ENCODE peak calls at places on chromosomes 1 and 21, in ten cellular contexts. E is NCI-H1105, S is GM20000, P is Peyer's patch, G is stomach, B is left ventricle myocardium inferior, X is DMS153, O is NCI-H345, W is AG10803, Y is H9. K is an unnamed sample.

GRCh38 chr21:44995257-44995941 is 55.6 kb downstream of the SLX9 start:
- DNase-seq in E (no peak), S (no peak), P (no peak), G (no peak), B (no peak), X (no peak), O (no peak), W (no peak), Y (no peak), K (no peak)

GRCh38 chr1:51284487-51284954 is 45.8 kb downstream of the TTC39A start:
- DNase-seq in E (peak), S (peak), P (no peak), G (peak), B (no peak), X (peak), O (peak), W (no peak), Y (no peak), K (peak)

GRCh38 chr1:234509457-234510328 is 30.7 kb upstream of the TARBP1 start:
- DNase-seq in E (no peak), S (no peak), P (no peak), G (no peak), B (no peak), X (no peak), O (peak), W (peak), Y (no peak), K (no peak)

GRCh38 chr1:209875510-209875909 is 47.7 kb downstream of the UTP25 start:
- DNase-seq in E (peak), S (no peak), P (no peak), G (no peak), B (no peak), X (peak), O (peak), W (peak), Y (peak), K (no peak)

GRCh38 chr1:113041569-113042335 is 31.2 kb upstream of the LRIG2 start:
- DNase-seq in E (no peak), S (no peak), P (no peak), G (no peak), B (no peak), X (no peak), O (no peak), W (no peak), Y (no peak), K (no peak)

GRCh38 chr1:24981632-24982007 is 51.5 kb upstream of the RUNX3 start:
- DNase-seq in E (no peak), S (no peak), P (no peak), G (no peak), B (no peak), X (no peak), O (no peak), W (no peak), Y (no peak), K (no peak)

GRCh38 chr1:197156692-197157091 is 10.2 kb upstream of the ASPM start:
- DNase-seq in E (no peak), S (no peak), P (no peak), G (no peak), B (no peak), X (no peak), O (no peak), W (no peak), Y (no peak), K (no peak)

GRCh38 chr1:221822591-221822990 is 80.7 kb upstream of the DUSP10 start:
- DNase-seq in E (no peak), S (no peak), P (no peak), G (no peak), B (no peak), X (no peak), O (no peak), W (no peak), Y (no peak), K (no peak)

GRCh38 chr1:43452789-43453441 is 816 bp downstream of the HYI start:
- DNase-seq in E (no peak), S (no peak), P (peak), G (peak), B (no peak), X (peak), O (peak), W (peak), Y (peak), K (peak)

GRCh38 chr1:116064616-116065015 is 46.6 kb upstream of the MAB21L3 start:
- DNase-seq in E (no peak), S (no peak), P (no peak), G (no peak), B (no peak), X (no peak), O (no peak), W (peak), Y (no peak), K (no peak)

GRCh38 chr1:183515002-183515689 is 42.8 kb downstream of the SMG7 start:
- DNase-seq in E (no peak), S (no peak), P (no peak), G (no peak), B (no peak), X (peak), O (no peak), W (peak), Y (no peak), K (no peak)

GRCh38 chr1:215018555-215018954 is 64.0 kb upstream of the KCNK2 start:
- DNase-seq in E (no peak), S (no peak), P (no peak), G (no peak), B (no peak), X (no peak), O (no peak), W (peak), Y (no peak), K (no peak)

GRCh38 chr1:7372477-7373120 is 398.5 kb upstream of the VAMP3 start:
- DNase-seq in E (no peak), S (no peak), P (no peak), G (no peak), B (no peak), X (no peak), O (no peak), W (no peak), Y (no peak), K (no peak)

GRCh38 chr1:221718391-221719277 is 23.3 kb downstream of the DUSP10 start:
- DNase-seq in E (no peak), S (no peak), P (no peak), G (no peak), B (no peak), X (peak), O (no peak), W (peak), Y (no peak), K (no peak)

GRCh38 chr1:25809929-25810328 is 9.8 kb upstream of the MTFR1L start:
- DNase-seq in E (no peak), S (no peak), P (no peak), G (no peak), B (no peak), X (no peak), O (no peak), W (no peak), Y (no peak), K (no peak)

GRCh38 chr1:163535807-163536206 is 214.1 kb downstream of the NUF2 start:
- DNase-seq in E (peak), S (no peak), P (no peak), G (no peak), B (no peak), X (no peak), O (no peak), W (peak), Y (no peak), K (no peak)

GRCh38 chr1:155084722-155085503 is 6.3 kb downstream of the EFNA3 start:
- DNase-seq in E (peak), S (peak), P (peak), G (peak), B (peak), X (peak), O (peak), W (peak), Y (peak), K (peak)

GRCh38 chr1:3564921-3565831 is 46.1 kb downstream of the MEGF6 start:
- DNase-seq in E (no peak), S (peak), P (no peak), G (peak), B (no peak), X (no peak), O (no peak), W (no peak), Y (peak), K (no peak)

GRCh38 chr21:32174819-32175218 is 104.0 kb downstream of the MIS18A start:
- DNase-seq in E (no peak), S (no peak), P (no peak), G (no peak), B (no peak), X (no peak), O (no peak), W (no peak), Y (no peak), K (no peak)

GRCh38 chr1:54334996-54335395 is 71.2 kb downstream of the SSBP3 start:
- DNase-seq in E (no peak), S (no peak), P (no peak), G (no peak), B (no peak), X (no peak), O (no peak), W (peak), Y (no peak), K (no peak)

GRCh38 chr21:44901391-44902074 is 19.2 kb downstream of the ITGB2 start:
- DNase-seq in E (no peak), S (no peak), P (no peak), G (no peak), B (no peak), X (no peak), O (no peak), W (no peak), Y (no peak), K (no peak)

GRCh38 chr1:226657788-226658537 is 81.1 kb downstream of the ITPKB start:
- DNase-seq in E (peak), S (no peak), P (no peak), G (peak), B (no peak), X (peak), O (peak), W (no peak), Y (no peak), K (no peak)

GRCh38 chr1:7656821-7657220 is 114.3 kb upstream of the VAMP3 start:
- DNase-seq in E (no peak), S (no peak), P (no peak), G (no peak), B (no peak), X (no peak), O (peak), W (no peak), Y (no peak), K (no peak)

GRCh38 chr1:102191723-102192122 is 195.0 kb upstream of the OLFM3 start:
- DNase-seq in E (peak), S (peak), P (no peak), G (no peak), B (no peak), X (peak), O (peak), W (no peak), Y (peak), K (peak)